ENCODE peak calls at places on chromosome 1, in four cellular contexts. U is psoas muscle, C is neural progenitor cell, M is lower lobe of right lung. O is an unnamed sample. For H3K4me1, the result is how much of the 10 kb centered on the place peaks cover.

GRCh38 chr1:47997289-47998200 is at the start of gene TRABD2B:
- DNase-seq in U (peak), C (peak), M (peak), O (peak)

GRCh38 chr1:90344963-90345730 is 350.2 kb downstream of the ZNF326 start:
- DNase-seq in C (no peak), U (no peak), M (no peak), O (no peak)

GRCh38 chr1:59669752-59670312 is 144.9 kb upstream of the HOOK1 start:
- DNase-seq in U (peak), M (no peak), C (peak), O (no peak)

GRCh38 chr1:12543747-12544146 is 74.3 kb downstream of the DHRS3 start:
- DNase-seq in C (no peak), M (no peak), U (no peak), O (peak)

GRCh38 chr1:8120693-8121260 is 94.7 kb upstream of the ERRFI1 start:
- DNase-seq in M (no peak), U (no peak), C (no peak), O (no peak)

GRCh38 chr1:201377611-201378092 is at the start of gene TNNT2:
- DNase-seq in U (no peak), C (no peak), M (no peak), O (no peak)

GRCh38 chr1:33119050-33119449 is 38.1 kb downstream of the AZIN2 start:
- DNase-seq in C (no peak), U (no peak), M (no peak), O (no peak)

GRCh38 chr1:41609166-41609883 is 124.8 kb upstream of the EDN2 start:
- DNase-seq in U (no peak), C (no peak), M (no peak), O (no peak)

GRCh38 chr1:64834734-64835133 is 89.9 kb downstream of the RAVER2 start:
- DNase-seq in U (no peak), C (no peak), M (no peak), O (no peak)

GRCh38 chr1:119147626-119148180 is 7.2 kb upstream of the WARS2 start:
- DNase-seq in M (no peak), C (no peak), U (no peak), O (no peak)

GRCh38 chr1:25198731-25199231 is 33.5 kb downstream of the SYF2 start:
- DNase-seq in M (no peak), U (no peak), C (peak), O (peak)

GRCh38 chr1:180778782-180779398 is 133.8 kb upstream of the KIAA1614 start:
- DNase-seq in U (no peak), M (no peak), C (peak), O (peak)

GRCh38 chr1:242139437-242139836 is 140.5 kb upstream of the MAP1LC3C start:
- DNase-seq in U (no peak), M (no peak), C (no peak), O (no peak)

GRCh38 chr1:208261874-208262273 is 17.7 kb upstream of the PLXNA2 start:
- DNase-seq in C (peak), M (no peak), U (no peak), O (no peak)
- H3K27ac ChIP-seq in C (no peak), M (no peak), U (no peak), O (no peak)

GRCh38 chr1:9631613-9632012 is 19.9 kb upstream of the PIK3CD start:
- DNase-seq in C (no peak), U (no peak), M (no peak), O (no peak)
- H3K4me1 ChIP-seq in C (under half), U (under half), M (under half), O (under half)

GRCh38 chr1:94726981-94727685 is 93.0 kb upstream of the SLC44A3 start:
- DNase-seq in U (no peak), C (no peak), M (no peak), O (peak)

GRCh38 chr1:94731891-94732290 is 88.3 kb upstream of the SLC44A3 start:
- DNase-seq in U (no peak), M (no peak), C (no peak), O (no peak)

GRCh38 chr1:94727846-94728715 is 92.1 kb upstream of the SLC44A3 start:
- DNase-seq in C (no peak), M (no peak), U (no peak), O (no peak)

GRCh38 chr1:94730450-94730849 is 89.7 kb upstream of the SLC44A3 start:
- DNase-seq in C (no peak), M (no peak), U (no peak), O (no peak)

DNA sequence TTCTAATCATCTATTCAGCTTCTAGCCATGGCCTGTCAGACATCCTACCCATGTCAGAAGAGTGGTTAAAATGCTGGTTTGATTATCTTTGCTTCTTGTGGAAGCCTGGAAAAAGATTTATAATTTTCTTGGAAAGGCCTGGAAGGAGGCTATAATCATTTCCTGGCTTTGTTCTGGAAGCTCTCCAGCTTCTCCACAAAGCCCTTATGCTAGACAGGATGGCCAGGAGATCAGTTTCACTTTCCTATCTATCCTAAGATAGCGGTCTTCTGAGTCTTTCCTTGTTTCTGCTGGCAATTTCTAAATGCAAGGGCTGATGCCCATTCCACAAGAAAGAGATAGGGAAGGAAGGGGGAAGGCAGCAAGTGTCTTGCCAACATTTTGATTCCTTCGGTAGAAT is 90.9 kb upstream of the SLC44A3 start:
- DNase-seq in M (no peak), C (no peak), U (no peak), O (peak)
- H3K4me3 ChIP-seq in M (no peak), C (no peak), U (no peak), O (no peak)

GRCh38 chr1:92970990-92971689 is 9.9 kb upstream of the DIPK1A start:
- DNase-seq in C (no peak), U (no peak), M (no peak), O (no peak)

GRCh38 chr1:92980732-92981647 is 19.7 kb upstream of the DIPK1A start:
- DNase-seq in M (no peak), U (no peak), C (no peak), O (peak)

GRCh38 chr1:92972413-92973129 is 11.3 kb upstream of the DIPK1A start:
- DNase-seq in U (no peak), C (no peak), M (no peak), O (no peak)

GRCh38 chr1:92973203-92973907 is 12.1 kb upstream of the DIPK1A start:
- DNase-seq in U (no peak), C (no peak), M (no peak), O (no peak)

GRCh38 chr1:92975551-92976232 is 14.4 kb upstream of the DIPK1A start:
- DNase-seq in M (no peak), C (no peak), U (no peak), O (no peak)
- H3K27ac ChIP-seq in M (no peak), C (no peak), U (no peak), O (peak)

DNA sequence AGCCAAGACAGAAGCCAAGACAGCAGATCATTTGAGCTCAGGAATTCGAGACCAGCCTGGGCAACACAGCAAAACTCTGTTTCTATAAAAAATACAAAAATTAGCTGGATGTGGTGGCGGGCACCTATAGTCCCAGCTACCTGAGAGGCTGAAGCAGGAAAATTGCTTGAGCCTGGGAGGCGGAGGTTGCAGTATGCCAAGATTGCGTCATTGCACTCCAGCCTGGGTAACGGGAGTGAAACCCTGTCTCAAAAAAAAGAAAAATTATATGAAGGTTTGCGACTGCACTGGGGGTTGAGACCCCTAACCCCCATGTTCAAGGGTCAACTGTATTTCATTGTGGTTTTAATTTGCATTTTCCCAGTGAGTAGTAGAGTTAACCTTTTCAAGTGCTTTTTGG is 16.3 kb downstream of the RNF11 start:
- DNase-seq in M (no peak), C (no peak), U (no peak), O (no peak)
- H3K4me1 ChIP-seq in M (under half), C (under half), U (under half), O (under half)

DNA sequence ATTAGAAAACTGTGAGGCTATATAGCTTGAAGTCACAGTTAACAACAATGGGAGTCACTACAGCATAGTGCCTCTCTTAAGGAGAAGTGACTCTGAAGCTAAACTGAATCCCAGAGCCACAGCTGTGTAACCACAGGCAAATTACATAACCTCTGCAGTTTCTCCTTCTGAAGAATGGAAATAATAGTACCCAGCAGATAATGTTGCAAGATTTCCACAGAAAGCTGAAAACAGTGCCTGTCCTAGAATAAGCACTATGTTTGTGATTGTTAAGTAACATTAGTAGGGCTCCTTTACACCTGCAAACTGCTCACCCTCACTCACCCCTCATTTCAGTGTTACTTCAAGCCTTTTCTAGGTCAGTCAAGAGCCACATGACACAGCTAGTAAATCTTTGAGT is 886.7 kb downstream of the PLA2G4A start:
- DNase-seq in C (no peak), M (no peak), U (no peak), O (no peak)
- H3K4me3 ChIP-seq in C (no peak), M (no peak), U (no peak), O (no peak)

GRCh38 chr1:156225677-156226014 is 12.8 kb downstream of the PMF1 start:
- DNase-seq in C (no peak), U (no peak), M (peak), O (no peak)
- H3K27ac ChIP-seq in C (no peak), U (no peak), M (no peak), O (no peak)

DNA sequence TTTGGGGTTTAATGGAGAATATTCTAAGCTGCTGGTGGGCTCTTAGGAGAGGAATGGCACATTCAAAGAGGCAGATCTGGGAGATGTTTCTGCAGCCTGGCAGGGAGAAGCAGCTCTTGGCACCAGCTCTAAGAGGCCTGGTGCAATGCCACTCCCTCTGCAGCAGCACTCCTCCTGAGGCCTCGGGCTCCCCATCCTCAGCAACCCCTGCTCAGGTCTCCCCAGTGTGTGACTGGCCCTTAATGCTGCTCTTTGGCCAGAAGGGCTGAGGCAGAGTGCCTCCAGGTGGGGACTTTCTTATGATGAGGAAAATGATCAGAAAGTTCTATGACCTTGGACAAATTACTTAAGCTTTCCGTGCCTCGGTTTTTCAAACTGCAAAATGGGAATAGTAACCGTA is 55.5 kb downstream of the MAB21L3 start:
- DNase-seq in C (no peak), U (no peak), M (no peak), O (no peak)
- H3K4me1 ChIP-seq in C (under half), U (under half), M (under half), O (under half)

GRCh38 chr1:31798086-31798432 is 17.8 kb downstream of the SPOCD1 start:
- DNase-seq in M (no peak), U (no peak), C (no peak), O (no peak)
- H3K4me3 ChIP-seq in M (peak), U (no peak), C (no peak), O (no peak)

GRCh38 chr1:239243003-239243402 is 143.4 kb upstream of the CHRM3 start:
- DNase-seq in C (peak), U (no peak), M (no peak), O (no peak)

GRCh38 chr1:239239529-239239928 is 146.8 kb upstream of the CHRM3 start:
- DNase-seq in C (no peak), U (no peak), M (no peak), O (no peak)

GRCh38 chr1:239244084-239244483 is 142.3 kb upstream of the CHRM3 start:
- DNase-seq in M (no peak), U (no peak), C (no peak), O (no peak)

GRCh38 chr1:239240736-239241135 is 145.6 kb upstream of the CHRM3 start:
- DNase-seq in U (no peak), C (no peak), M (no peak), O (no peak)

DNA sequence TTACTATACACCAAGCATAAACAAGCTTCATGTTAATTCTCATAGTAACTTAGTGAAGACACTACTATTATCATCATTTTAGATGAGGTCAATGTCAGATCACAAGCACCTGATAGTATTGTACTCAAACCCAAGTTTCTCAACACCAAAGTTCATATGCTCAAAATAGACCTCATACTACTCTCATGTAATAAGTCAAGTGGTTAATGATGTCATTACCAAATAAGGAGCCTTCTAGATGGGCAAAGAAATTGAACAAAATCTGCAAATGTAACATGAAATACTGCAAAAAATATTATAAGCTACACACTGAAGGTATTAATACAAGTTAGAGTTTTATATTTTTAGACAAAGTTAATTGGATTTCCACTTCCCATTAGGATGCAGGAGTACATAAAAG is 144.0 kb upstream of the CHRM3 start:
- DNase-seq in U (no peak), C (no peak), M (no peak), O (no peak)
- H3K27ac ChIP-seq in U (no peak), C (no peak), M (no peak), O (no peak)

O was measured in small intestine.